ENCODE peak calls at places on chromosomes 1 and 21, in four cellular contexts. W is trophoblast cell, T is mesendoderm, S is adrenal gland. Q is an unnamed sample. For H3K4me1, the result is how much of the 10 kb centered on the place peaks cover.

GRCh38 chr1:235018161-235018560 is 110.5 kb downstream of the TOMM20 start:
- DNase-seq in W (peak), S (no peak), T (peak), Q (no peak)

GRCh38 chr1:143748906-143749305 is 222.9 kb downstream of the FAM72C start:
- DNase-seq in W (no peak), T (no peak), S (no peak), Q (no peak)

GRCh38 chr1:158941317-158941716 is 10.0 kb downstream of the PYHIN1 start:
- DNase-seq in S (no peak), W (peak), T (no peak), Q (no peak)

GRCh38 chr1:246428542-246429308 is 78.4 kb downstream of the SMYD3 start:
- DNase-seq in T (peak), W (peak), S (no peak), Q (no peak)

GRCh38 chr1:162014202-162014601 is 9.5 kb downstream of the OLFML2B start:
- DNase-seq in S (no peak), W (no peak), T (no peak), Q (no peak)

GRCh38 chr1:151838491-151839412 is 868 bp downstream of the C2CD4D start:
- DNase-seq in W (no peak), S (no peak), T (peak), Q (peak)

GRCh38 chr1:48051466-48052126 is 54.4 kb upstream of the TRABD2B start:
- DNase-seq in W (peak), S (no peak), T (peak), Q (no peak)

GRCh38 chr1:91811363-91812025 is 74.5 kb downstream of the TGFBR3 start:
- DNase-seq in S (no peak), T (no peak), W (no peak), Q (no peak)

GRCh38 chr1:3062616-3063378 is 6.2 kb upstream of the PRDM16 start:
- DNase-seq in W (no peak), S (no peak), T (no peak), Q (no peak)

GRCh38 chr1:13732971-13733667 is 33.1 kb downstream of the PRDM2 start:
- DNase-seq in T (no peak), S (no peak), W (no peak), Q (peak)

GRCh38 chr1:111727056-111727455 is 12.1 kb downstream of the INKA2 start:
- DNase-seq in S (no peak), T (no peak), W (no peak), Q (no peak)

GRCh38 chr1:117682372-117682771 is 76.5 kb downstream of the TENT5C start:
- DNase-seq in S (no peak), W (no peak), T (no peak), Q (no peak)

GRCh38 chr21:45435405-45435981 is 30.5 kb downstream of the COL18A1 start:
- DNase-seq in T (no peak), S (no peak), W (no peak), Q (no peak)

GRCh38 chr1:89781494-89782126 is 39.2 kb upstream of the LRRC8D start:
- DNase-seq in T (no peak), W (no peak), S (no peak), Q (peak)

GRCh38 chr1:76862447-76862846 is 4.8 kb upstream of the ST6GALNAC5 start:
- DNase-seq in W (peak), T (peak), S (no peak), Q (no peak)

GRCh38 chr1:8629241-8630091 is 188.0 kb downstream of the RERE start:
- DNase-seq in T (no peak), W (no peak), S (no peak), Q (peak)

GRCh38 chr1:82795503-82796149 is 994.9 kb downstream of the ADGRL2 start:
- DNase-seq in S (no peak), W (peak), T (peak), Q (no peak)

GRCh38 chr21:29647353-29647781 is 292.4 kb downstream of the GRIK1 start:
- DNase-seq in W (no peak), T (no peak), S (no peak), Q (no peak)

GRCh38 chr1:110309139-110309538 is 30.0 kb upstream of the RBM15 start:
- DNase-seq in S (no peak), W (no peak), T (no peak), Q (no peak)

GRCh38 chr1:183962903-183963302 is 74.6 kb downstream of the COLGALT2 start:
- DNase-seq in T (no peak), S (no peak), W (no peak), Q (no peak)

GRCh38 chr21:45362077-45362747 is 42.8 kb upstream of the COL18A1 start:
- DNase-seq in T (no peak), W (no peak), S (no peak), Q (no peak)

GRCh38 chr21:31041295-31042079 is 3.2 kb upstream of the KRTAP19-8 start:
- DNase-seq in S (no peak), W (no peak), T (peak), Q (no peak)

GRCh38 chr1:176379626-176380339 is 83.2 kb upstream of the PAPPA2 start:
- DNase-seq in T (no peak), S (no peak), W (peak), Q (no peak)

GRCh38 chr1:19473119-19473518 is 12.2 kb downstream of the CAPZB start:
- DNase-seq in T (no peak), W (no peak), S (no peak), Q (no peak)

GRCh38 chr1:2611621-2612437 is 21.0 kb downstream of the MMEL1 start:
- DNase-seq in T (no peak), S (no peak), W (no peak), Q (no peak)

DNA sequence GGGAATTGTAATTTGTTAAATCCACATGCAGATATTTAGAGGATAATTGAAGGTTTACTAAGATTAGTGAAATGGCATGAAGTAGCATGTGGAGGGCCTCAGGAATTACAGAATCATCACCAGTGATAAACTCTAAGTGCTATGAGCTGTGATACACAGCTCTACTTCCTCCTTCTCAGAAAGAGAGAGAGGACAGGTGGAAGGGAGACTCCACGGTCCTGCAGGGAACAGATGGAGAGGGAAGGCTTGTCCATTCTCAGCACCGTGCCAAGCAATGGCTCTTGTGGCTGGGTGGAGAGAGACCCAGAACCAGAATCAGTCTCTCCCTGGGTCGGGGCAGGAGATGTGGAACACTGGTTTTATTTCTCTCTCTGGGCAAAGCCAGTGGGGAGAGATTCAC is 27.8 kb upstream of the LYPD8 start:
- DNase-seq in S (no peak), T (no peak), W (no peak), Q (no peak)
- H3K4me1 ChIP-seq in S (under half), T (under half), W (under half), Q (under half)

GRCh38 chr1:51568231-51568935 is 48.5 kb upstream of the OSBPL9 start:
- DNase-seq in T (peak), S (no peak), W (peak), Q (no peak)
- H3K4me1 ChIP-seq in T (under half), S (under half), W (under half), Q (under half)

GRCh38 chr1:211611818-211612217 is 32.9 kb upstream of the SLC30A1 start:
- DNase-seq in S (no peak), W (no peak), T (no peak), Q (no peak)
- H3K4me1 ChIP-seq in S (half or more), W (under half), T (under half), Q (under half)

GRCh38 chr1:30903343-30904034 is 5.1 kb downstream of the SDC3 start:
- DNase-seq in W (no peak), S (no peak), T (peak), Q (no peak)
- H3K4me1 ChIP-seq in W (under half), S (half or more), T (under half), Q (under half)

GRCh38 chr1:31938184-31938975 is at the start of gene PTP4A2:
- DNase-seq in W (peak), T (peak), S (peak), Q (peak)
- H3K4me1 ChIP-seq in W (under half), T (under half), S (half or more), Q (half or more)

Q was measured in naive thymus-derived CD4-positive, alpha-beta T cell.